ENCODE peak calls at places on chromosomes 13 and 19, in four cellular contexts. One of them, this sample, is unnamed.

GRCh38 chr13:72295173-72295572 is 428.2 kb upstream of the DACH1 start:
- DNase-seq in stomach: no peak
- DNase-seq in thyroid gland: no peak
- DNase-seq in heart left ventricle: no peak
- DNase-seq in this sample: no peak

GRCh38 chr13:52760078-52760477 is 20.5 kb upstream of the CNMD start:
- DNase-seq in stomach: no peak
- DNase-seq in thyroid gland: no peak
- DNase-seq in heart left ventricle: no peak
- DNase-seq in this sample: no peak

GRCh38 chr19:9065457-9066014 is 21.3 kb upstream of the OR1M1 start:
- DNase-seq in stomach: no peak
- DNase-seq in thyroid gland: no peak
- DNase-seq in heart left ventricle: no peak
- DNase-seq in this sample: no peak

GRCh38 chr13:27421101-27421881 is 3.1 kb upstream of the GTF3A start:
- DNase-seq in stomach: no peak
- DNase-seq in thyroid gland: no peak
- DNase-seq in heart left ventricle: no peak
- DNase-seq in this sample: peak; percentile 67

GRCh38 chr19:56269348-56269747 is 3.2 kb upstream of the EDDM13 start:
- DNase-seq in stomach: no peak
- DNase-seq in thyroid gland: no peak
- DNase-seq in heart left ventricle: no peak
- DNase-seq in this sample: no peak

GRCh38 chr13:38308736-38309135 is 40.9 kb upstream of the UFM1 start:
- DNase-seq in stomach: no peak
- DNase-seq in thyroid gland: no peak
- DNase-seq in heart left ventricle: no peak
- DNase-seq in this sample: no peak

GRCh38 chr13:39311619-39312018 is 273.4 kb downstream of the NHLRC3 start:
- DNase-seq in stomach: no peak
- DNase-seq in thyroid gland: no peak
- DNase-seq in heart left ventricle: peak; percentile 49
- DNase-seq in this sample: no peak

GRCh38 chr13:22014469-22014868 is 343.6 kb downstream of the FGF9 start:
- DNase-seq in stomach: no peak
- DNase-seq in thyroid gland: no peak
- DNase-seq in heart left ventricle: no peak
- DNase-seq in this sample: no peak

GRCh38 chr13:71067164-71067815 is 799.7 kb downstream of the DACH1 start:
- DNase-seq in stomach: no peak
- DNase-seq in thyroid gland: no peak
- DNase-seq in heart left ventricle: no peak
- DNase-seq in this sample: no peak

GRCh38 chr13:33092422-33092987 is 76.3 kb downstream of the KL start:
- DNase-seq in stomach: no peak
- DNase-seq in thyroid gland: no peak
- DNase-seq in heart left ventricle: peak; percentile 35
- DNase-seq in this sample: no peak

GRCh38 chr13:100707818-100708740 is 33.5 kb upstream of the TMTC4 start:
- DNase-seq in stomach: no peak
- DNase-seq in thyroid gland: no peak
- DNase-seq in heart left ventricle: no peak
- DNase-seq in this sample: no peak

GRCh38 chr13:40261947-40262346 is 404.5 kb downstream of the FOXO1 start:
- DNase-seq in stomach: no peak
- DNase-seq in thyroid gland: no peak
- DNase-seq in heart left ventricle: no peak
- DNase-seq in this sample: no peak

GRCh38 chr13:66560991-66561390 is 669.1 kb downstream of the PCDH9 start:
- DNase-seq in stomach: no peak
- DNase-seq in thyroid gland: no peak
- DNase-seq in heart left ventricle: no peak
- DNase-seq in this sample: no peak

GRCh38 chr13:43154839-43155238 is 131.5 kb downstream of the DNAJC15 start:
- DNase-seq in stomach: no peak
- DNase-seq in thyroid gland: no peak
- DNase-seq in heart left ventricle: no peak
- DNase-seq in this sample: no peak

GRCh38 chr13:46334008-46334407 is 53.0 kb downstream of the RUBCNL start:
- DNase-seq in stomach: no peak
- DNase-seq in thyroid gland: no peak
- DNase-seq in heart left ventricle: no peak
- DNase-seq in this sample: peak; percentile 73

GRCh38 chr13:21583496-21583895 is 20.5 kb downstream of the MICU2 start:
- DNase-seq in stomach: no peak
- DNase-seq in thyroid gland: no peak
- DNase-seq in heart left ventricle: no peak
- DNase-seq in this sample: no peak

GRCh38 chr13:31160857-31161582 is 684 bp downstream of the HSPH1 start:
- DNase-seq in stomach: peak; percentile 60
- DNase-seq in thyroid gland: peak; percentile 59
- DNase-seq in heart left ventricle: peak; percentile 69
- DNase-seq in this sample: peak; percentile 75

GRCh38 chr13:27006519-27007161 is 165.0 kb downstream of the USP12 start:
- DNase-seq in stomach: peak; percentile 54
- DNase-seq in thyroid gland: no peak
- DNase-seq in heart left ventricle: no peak
- DNase-seq in this sample: peak; percentile 52

GRCh38 chr13:40161931-40162330 is 504.5 kb downstream of the FOXO1 start:
- DNase-seq in stomach: no peak
- DNase-seq in thyroid gland: peak; percentile 73
- DNase-seq in heart left ventricle: no peak
- DNase-seq in this sample: no peak

GRCh38 chr13:45623516-45624090 is 8.1 kb upstream of the ERICH6B start:
- DNase-seq in stomach: no peak
- DNase-seq in thyroid gland: no peak
- DNase-seq in heart left ventricle: no peak
- DNase-seq in this sample: peak; percentile 16

GRCh38 chr13:84362777-84363176 is 480.5 kb upstream of the SLITRK1 start:
- DNase-seq in stomach: no peak
- DNase-seq in thyroid gland: no peak
- DNase-seq in heart left ventricle: no peak
- DNase-seq in this sample: no peak

GRCh38 chr19:50759886-50760285 is 10.4 kb upstream of the GPR32 start:
- DNase-seq in stomach: no peak
- DNase-seq in thyroid gland: no peak
- DNase-seq in heart left ventricle: no peak
- DNase-seq in this sample: peak; percentile 32

GRCh38 chr13:71979616-71980015 is 112.6 kb upstream of the DACH1 start:
- DNase-seq in stomach: no peak
- DNase-seq in thyroid gland: no peak
- DNase-seq in heart left ventricle: no peak
- DNase-seq in this sample: no peak

GRCh38 chr19:58248886-58249285 is 20.2 kb downstream of the ZNF544 start:
- DNase-seq in stomach: no peak
- DNase-seq in thyroid gland: no peak
- DNase-seq in heart left ventricle: no peak
- DNase-seq in this sample: no peak

GRCh38 chr19:52778811-52779210 is 7.8 kb downstream of the ZNF600 start:
- DNase-seq in stomach: no peak
- DNase-seq in thyroid gland: no peak
- DNase-seq in heart left ventricle: no peak
- DNase-seq in this sample: no peak

GRCh38 chr19:54448037-54448773 is 794 bp upstream of the LENG8 start:
- DNase-seq in stomach: no peak
- DNase-seq in thyroid gland: peak; percentile 64
- DNase-seq in heart left ventricle: peak; percentile 62
- DNase-seq in this sample: peak; percentile 78

GRCh38 chr13:33392794-33393371 is 107.3 kb upstream of the STARD13 start:
- DNase-seq in stomach: no peak
- DNase-seq in thyroid gland: no peak
- DNase-seq in heart left ventricle: no peak
- DNase-seq in this sample: no peak

GRCh38 chr13:44311011-44311481 is 62.6 kb upstream of the SERP2 start:
- DNase-seq in stomach: peak; percentile 70
- DNase-seq in thyroid gland: peak; percentile 49
- DNase-seq in heart left ventricle: no peak
- DNase-seq in this sample: no peak

GRCh38 chr13:59099182-59099950 is 1064.4 kb downstream of the DIAPH3 start:
- DNase-seq in stomach: no peak
- DNase-seq in thyroid gland: no peak
- DNase-seq in heart left ventricle: no peak
- DNase-seq in this sample: no peak

GRCh38 chr19:6161271-6161850 is 25.9 kb downstream of the ACSBG2 start:
- DNase-seq in stomach: no peak
- DNase-seq in thyroid gland: no peak
- DNase-seq in heart left ventricle: peak; percentile 64
- DNase-seq in this sample: peak; percentile 40

GRCh38 chr19:18086590-18087138 is at the start of gene IL12RB1:
- DNase-seq in stomach: peak; percentile 42
- DNase-seq in thyroid gland: no peak
- DNase-seq in heart left ventricle: no peak
- DNase-seq in this sample: peak; percentile 71

GRCh38 chr19:11196406-11197287 is 698 bp downstream of the KANK2 start:
- DNase-seq in stomach: peak; percentile 36
- DNase-seq in thyroid gland: peak; percentile 42
- DNase-seq in heart left ventricle: peak; percentile 68
- DNase-seq in this sample: peak; percentile 53
- TF ChIP-seq POLR2A in stomach: no peak
- TF ChIP-seq POLR2A in thyroid gland: no peak
- TF ChIP-seq POLR2A in heart left ventricle: no peak
- TF ChIP-seq POLR2A in this sample: no peak

DNA sequence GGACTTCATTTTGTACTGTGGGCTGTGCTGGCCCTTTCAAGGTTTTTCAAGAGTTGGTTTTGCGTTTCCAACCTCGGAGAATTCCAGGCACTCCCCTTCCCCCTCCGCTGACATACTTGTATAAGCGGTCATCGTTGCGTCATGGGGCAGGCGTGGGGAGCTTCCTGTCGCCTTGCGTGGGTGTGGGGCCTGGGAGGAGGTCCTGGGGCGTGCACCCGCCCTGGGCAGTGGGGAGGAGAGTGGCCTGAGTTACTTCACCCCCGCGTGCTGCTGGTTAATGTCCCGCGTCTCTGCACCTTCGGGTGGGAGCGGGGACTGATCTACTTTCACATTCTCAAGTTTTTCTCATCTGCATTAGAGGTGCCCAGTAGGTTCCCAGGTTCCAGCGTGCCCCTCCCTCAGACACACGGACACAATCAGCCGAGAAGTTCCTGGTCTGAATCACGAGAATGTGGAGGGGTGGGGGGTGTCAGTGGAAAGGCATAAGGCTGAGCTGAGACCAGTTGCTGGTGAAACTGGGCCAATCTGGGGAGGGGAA is 4.1 kb downstream of the IER2 start:
- DNase-seq in stomach: peak; percentile 89
- DNase-seq in thyroid gland: peak; percentile 95
- DNase-seq in heart left ventricle: peak; percentile 96
- DNase-seq in this sample: peak; percentile 85
- TF ChIP-seq POLR2A in stomach: peak; percentile 58
- TF ChIP-seq POLR2A in thyroid gland: peak; percentile 63
- TF ChIP-seq POLR2A in heart left ventricle: no peak
- TF ChIP-seq POLR2A in this sample: peak; percentile 59

DNA sequence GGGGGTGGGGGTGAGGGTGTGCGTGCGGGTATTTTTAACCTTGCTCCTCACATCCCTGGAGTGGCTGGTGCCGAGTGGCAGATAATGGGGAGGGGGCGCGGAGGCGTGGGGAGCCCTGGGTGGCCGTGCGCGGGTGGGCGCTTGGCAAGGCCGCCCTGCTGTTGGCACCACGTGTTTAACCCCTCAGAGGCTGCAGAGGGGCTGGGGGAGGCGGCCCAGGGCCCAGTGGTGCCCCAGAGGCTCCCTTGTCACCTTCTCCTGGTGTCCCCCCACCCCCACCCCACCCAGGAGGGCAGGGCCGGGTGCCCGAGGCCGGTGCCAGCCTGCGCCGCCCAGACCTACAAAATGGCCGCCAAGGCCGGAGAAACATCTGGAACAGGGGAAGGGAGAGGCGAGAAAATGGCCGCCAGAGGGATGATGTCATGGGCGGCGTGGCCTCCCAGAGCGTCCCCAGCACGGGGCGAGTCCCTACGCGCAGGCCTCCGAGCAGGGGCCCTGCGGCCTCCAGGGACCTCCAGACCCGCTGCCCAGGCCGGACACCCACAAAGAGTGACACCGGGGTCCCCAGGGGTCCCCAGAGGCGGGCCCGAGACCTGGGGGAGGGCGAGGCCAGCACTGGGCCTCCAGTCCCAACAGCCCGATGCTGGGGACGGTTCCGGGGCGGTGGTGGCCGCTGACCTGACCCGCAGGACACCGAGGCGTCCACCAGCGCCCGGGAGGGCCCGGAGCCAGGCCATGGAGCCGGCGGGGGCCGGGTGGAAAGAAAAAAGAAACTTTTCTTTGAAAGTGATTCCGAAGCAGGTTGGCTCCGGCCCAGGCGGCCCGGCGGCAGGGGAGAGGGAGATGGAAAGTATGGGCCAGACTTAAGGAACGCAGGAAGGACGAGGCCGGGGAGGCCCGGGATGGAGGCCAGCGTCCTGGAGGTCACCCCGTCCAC is 38.2 kb downstream of the NFIC start:
- DNase-seq in stomach: peak; percentile 88
- DNase-seq in thyroid gland: peak; percentile 87
- DNase-seq in heart left ventricle: peak; percentile 94
- DNase-seq in this sample: no peak
- TF ChIP-seq POLR2A in stomach: no peak
- TF ChIP-seq POLR2A in thyroid gland: no peak
- TF ChIP-seq POLR2A in heart left ventricle: no peak
- TF ChIP-seq POLR2A in this sample: no peak

GRCh38 chr19:49497047-49497789 is 984 bp downstream of the RPS11 start:
- DNase-seq in stomach: peak; percentile 78
- DNase-seq in thyroid gland: peak; percentile 55
- DNase-seq in heart left ventricle: peak; percentile 71
- DNase-seq in this sample: peak; percentile 90
- TF ChIP-seq POLR2A in stomach: no peak
- TF ChIP-seq POLR2A in thyroid gland: no peak
- TF ChIP-seq POLR2A in heart left ventricle: no peak
- TF ChIP-seq POLR2A in this sample: peak; percentile 52

GRCh38 chr19:19192910-19193423 is 909 bp downstream of the RFXANK start:
- DNase-seq in stomach: no peak
- DNase-seq in thyroid gland: no peak
- DNase-seq in heart left ventricle: no peak
- DNase-seq in this sample: peak; percentile 76
- TF ChIP-seq POLR2A in stomach: no peak
- TF ChIP-seq POLR2A in thyroid gland: no peak
- TF ChIP-seq POLR2A in heart left ventricle: no peak
- TF ChIP-seq POLR2A in this sample: no peak

GRCh38 chr19:1501200-1501595 is 10.2 kb downstream of the REEP6 start:
- DNase-seq in stomach: no peak
- DNase-seq in thyroid gland: no peak
- DNase-seq in heart left ventricle: no peak
- DNase-seq in this sample: no peak
- TF ChIP-seq POLR2A in stomach: no peak
- TF ChIP-seq POLR2A in thyroid gland: no peak
- TF ChIP-seq POLR2A in heart left ventricle: no peak
- TF ChIP-seq POLR2A in this sample: no peak

GRCh38 chr19:29677001-29677781 is 11.9 kb downstream of the PLEKHF1 start:
- DNase-seq in stomach: no peak
- DNase-seq in thyroid gland: no peak
- DNase-seq in heart left ventricle: no peak
- DNase-seq in this sample: no peak
- TF ChIP-seq POLR2A in stomach: no peak
- TF ChIP-seq POLR2A in thyroid gland: no peak
- TF ChIP-seq POLR2A in heart left ventricle: no peak
- TF ChIP-seq POLR2A in this sample: no peak

This sample was measured in erythroblast.